ENCODE peak calls at places on chromosomes 3 and 15, in nine cellular contexts. V is mesenchymal stem cell, M is Kasumi-1, Y is aorta, H is tibial artery, A is A172, J is neural crest cell, S is astrocyte, O is GM23248. F is an unnamed sample.

GRCh38 chr3:151816091-151816604 is 2.2 kb downstream of the AADAC start:
- DNase-seq in V (peak), M (no peak), Y (no peak), H (no peak), A (peak), J (no peak), S (peak), O (peak), F (peak)

GRCh38 chr3:30659270-30660127 is 53.1 kb downstream of the TGFBR2 start:
- DNase-seq in V (peak), M (peak), Y (no peak), H (no peak), A (peak), J (no peak), S (peak), O (peak), F (peak)

GRCh38 chr15:100810831-100811230 is 68.8 kb upstream of the ALDH1A3 start:
- DNase-seq in V (no peak), M (no peak), Y (no peak), H (no peak), A (no peak), J (no peak), S (no peak), O (peak), F (no peak)

GRCh38 chr15:51342249-51342999 is 969 bp downstream of the GLDN start:
- DNase-seq in V (no peak), M (no peak), Y (no peak), H (no peak), A (no peak), J (no peak), S (no peak), O (peak), F (no peak)

GRCh38 chr3:127796045-127796720 is 26.1 kb downstream of the MGLL start:
- DNase-seq in V (no peak), M (peak), Y (no peak), H (no peak), A (no peak), J (no peak), S (no peak), O (no peak), F (no peak)

GRCh38 chr15:62403164-62403809 is 238.2 kb upstream of the C2CD4B start:
- DNase-seq in V (peak), M (no peak), Y (no peak), H (no peak), A (peak), J (no peak), S (peak), O (peak), F (peak)

GRCh38 chr3:29533992-29534391 is 253.1 kb downstream of the RBMS3 start:
- DNase-seq in V (no peak), M (no peak), Y (no peak), H (no peak), A (no peak), J (no peak), S (no peak), O (no peak), F (no peak)

GRCh38 chr15:33089878-33090757 is 104.4 kb downstream of the FMN1 start:
- DNase-seq in V (peak), M (no peak), Y (no peak), H (no peak), A (peak), J (no peak), S (peak), O (peak), F (peak)

GRCh38 chr3:149603126-149604074 is 54.4 kb downstream of the WWTR1 start:
- DNase-seq in V (peak), M (no peak), Y (no peak), H (no peak), A (peak), J (no peak), S (peak), O (peak), F (peak)

GRCh38 chr3:30620402-30621360 is 14.3 kb downstream of the TGFBR2 start:
- DNase-seq in V (peak), M (no peak), Y (no peak), H (no peak), A (no peak), J (no peak), S (no peak), O (no peak), F (no peak)

F was measured in amniotic epithelial cell.